ENCODE peak calls at places on chromosomes 4 and X, in four cellular contexts. P is cardiac muscle cell, M is endodermal cell, T is adrenal gland. W is an unnamed sample.
A peak's percentile ranks its signal among the peaks of the same experiment; 100 is the strongest.

GRCh38 chrX:22121161-22121560 is 89.0 kb downstream of the PHEX start:
- DNase-seq in P (no peak), M (no peak), T (no peak), W (no peak)

GRCh38 chrX:118523920-118524319 is 28.3 kb downstream of the DOCK11 start:
- DNase-seq in P (no peak), M (no peak), T (no peak), W (no peak)

GRCh38 chrX:105515561-105515960 is 295.1 kb upstream of the TEX13A start:
- DNase-seq in P (no peak), M (no peak), T (no peak), W (no peak)

GRCh38 chrX:102720237-102721168 is at the start of gene GPRASP3:
- DNase-seq in P (peak; percentile 65), M (peak; percentile 50), T (peak; percentile 69), W (peak; percentile 75)

GRCh38 chrX:94576367-94577004 is 902.5 kb downstream of the FAM133A start:
- DNase-seq in P (no peak), M (no peak), T (no peak), W (no peak)

GRCh38 chr4:122539861-122540465 is 80.9 kb downstream of the IL21 start:
- DNase-seq in P (no peak), M (no peak), T (no peak), W (no peak)

GRCh38 chr4:24519649-24520048 is 64.7 kb downstream of the DHX15 start:
- DNase-seq in P (peak; percentile 55), M (peak; percentile 35), T (peak; percentile 65), W (no peak)

GRCh38 chr4:151184523-151185458 is 85.4 kb downstream of the RPS3A start:
- DNase-seq in P (peak; percentile 80), M (no peak), T (no peak), W (no peak)

GRCh38 chrX:77977518-77977917 is 8.1 kb upstream of the PGAM4 start:
- DNase-seq in P (no peak), M (no peak), T (no peak), W (no peak)

GRCh38 chr4:7939377-7940108 is at the start of gene AFAP1:
- DNase-seq in P (peak; percentile 94), M (peak; percentile 96), T (peak; percentile 74), W (peak; percentile 75)

GRCh38 chr4:106763044-106763443 is 273.1 kb downstream of the DKK2 start:
- DNase-seq in P (no peak), M (peak; percentile 46), T (no peak), W (no peak)

GRCh38 chr4:168218663-168219062 is 99.9 kb downstream of the DDX60 start:
- DNase-seq in P (peak; percentile 59), M (no peak), T (no peak), W (no peak)

GRCh38 chr4:3799496-3799895 is 33.3 kb downstream of the ADRA2C start:
- DNase-seq in P (no peak), M (no peak), T (no peak), W (no peak)

GRCh38 chr4:134665429-134665828 is 463.8 kb upstream of the PABPC4L start:
- DNase-seq in P (no peak), M (no peak), T (no peak), W (no peak)

GRCh38 chrX:100931925-100932285 is 3.2 kb upstream of the XKRX start:
- DNase-seq in P (no peak), M (no peak), T (no peak), W (no peak)

GRCh38 chr4:152564336-152564735 is 28.4 kb upstream of the FBXW7 start:
- DNase-seq in P (no peak), M (no peak), T (no peak), W (no peak)

GRCh38 chrX:71953946-71954345 is 43.3 kb downstream of the NHSL2 start:
- DNase-seq in P (no peak), M (no peak), T (no peak), W (no peak)

GRCh38 chr4:110854021-110854678 is 231.3 kb upstream of the PITX2 start:
- DNase-seq in P (peak; percentile 84), M (no peak), T (no peak), W (peak; percentile 44)

GRCh38 chrX:7746861-7747260 is 96.1 kb upstream of the VCX start:
- DNase-seq in P (no peak), M (no peak), T (peak; percentile 15), W (no peak)

GRCh38 chr4:27318740-27319139 is 458.1 kb downstream of the STIM2 start:
- DNase-seq in P (peak; percentile 3), M (peak; percentile 92), T (no peak), W (no peak)

GRCh38 chr4:119729815-119730643 is 101.4 kb upstream of the PDE5A start:
- DNase-seq in P (peak; percentile 73), M (no peak), T (peak; percentile 66), W (no peak)

GRCh38 chr4:139188648-139189416 is 11.8 kb upstream of the ELF2 start:
- DNase-seq in P (peak; percentile 34), M (peak; percentile 56), T (no peak), W (no peak)

GRCh38 chrX:31333181-31333831 is 261.5 kb upstream of the FTHL17 start:
- DNase-seq in P (peak; percentile 79), M (no peak), T (no peak), W (no peak)

GRCh38 chrX:37509349-37509748 is 62.1 kb upstream of the LANCL3 start:
- DNase-seq in P (peak; percentile 7), M (peak; percentile 51), T (no peak), W (no peak)
- TF ChIP-seq CTCF in P (peak; percentile 36), M (peak; percentile 69), T (peak; percentile 45), W (no peak)

GRCh38 chr4:89001647-89002518 is 55.1 kb downstream of the FAM13A start:
- DNase-seq in P (no peak), M (no peak), T (no peak), W (no peak)
- H3K27ac ChIP-seq in P (no peak overlapping the region), M (no peak overlapping the region), T (no peak overlapping the region), W (no peak overlapping the region)

GRCh38 chrX:1323315-1323714 is 13.3 kb upstream of the IL3RA start:
- DNase-seq in P (no peak), M (peak; percentile 94), T (peak; percentile 60), W (no peak)
- TF ChIP-seq CTCF in P (no peak), M (peak; percentile 79), T (peak; percentile 30), W (no peak)

GRCh38 chr4:43987331-43987944 is 461.2 kb downstream of the KCTD8 start:
- DNase-seq in P (no peak), M (no peak), T (no peak), W (no peak)

GRCh38 chr4:43990968-43991367 is 457.6 kb downstream of the KCTD8 start:
- DNase-seq in P (no peak), M (no peak), T (no peak), W (no peak)

DNA sequence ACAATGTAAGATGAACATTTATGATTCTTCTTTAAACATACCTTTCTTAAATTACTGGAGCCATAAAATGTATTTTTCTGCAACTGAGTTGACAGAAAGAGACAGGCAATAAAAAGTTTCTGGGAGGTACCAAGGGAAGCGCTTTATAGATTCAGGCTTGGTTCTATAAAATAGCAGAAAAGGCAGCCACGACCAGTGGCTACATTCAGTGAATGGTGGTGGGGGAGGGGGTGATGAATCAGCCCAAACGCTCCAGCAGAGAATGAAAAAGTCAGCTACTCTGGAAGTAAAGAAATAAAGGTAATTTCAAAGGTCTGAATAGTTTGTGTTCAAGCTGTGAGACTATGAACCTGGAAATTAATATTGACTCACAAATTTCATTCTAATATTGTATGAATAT is 456.1 kb downstream of the KCTD8 start:
- DNase-seq in P (no peak), M (no peak), T (no peak), W (no peak)
- H3K27ac ChIP-seq in P (no peak overlapping the region), M (no peak overlapping the region), T (no peak overlapping the region), W (no peak overlapping the region)

DNA sequence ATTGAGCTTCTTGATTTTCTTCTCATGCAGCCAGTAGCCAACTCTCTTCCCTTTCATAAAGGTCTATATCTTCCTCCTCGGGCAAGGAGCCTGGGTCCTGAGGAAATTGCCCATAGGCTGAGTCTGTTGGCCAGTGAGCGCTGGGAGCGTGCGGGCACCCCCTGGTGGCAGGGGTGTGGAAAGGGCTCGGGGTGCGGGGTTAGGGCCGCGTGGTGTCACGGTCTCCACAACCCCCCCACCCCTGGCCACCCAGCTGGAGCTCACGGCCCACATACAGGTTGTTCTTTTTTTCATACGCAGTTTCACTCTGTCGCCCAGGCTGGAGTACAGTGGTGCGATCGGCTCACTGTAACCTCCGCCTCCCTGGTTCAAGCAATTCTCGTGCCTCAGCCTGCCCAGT is 13.1 kb downstream of the RBM10 start:
- DNase-seq in P (no peak), M (peak; percentile 56), T (peak; percentile 12), W (no peak)
- TF ChIP-seq CTCF in P (no peak), M (peak; percentile 45), T (no peak), W (no peak)

GRCh38 chrX:47191331-47191730 is 2.3 kb upstream of the UBA1 start:
- DNase-seq in P (no peak), M (peak; percentile 72), T (no peak), W (no peak)
- H3K27ac ChIP-seq in P (no peak overlapping the region), M (no peak overlapping the region), T (no peak overlapping the region), W (peak overlapping the region; percentile 82)

GRCh38 chrX:136607236-136607635 is 40.7 kb upstream of the CD40LG start:
- DNase-seq in P (no peak), M (no peak), T (no peak), W (no peak)

GRCh38 chrX:136608295-136608933 is 39.5 kb upstream of the CD40LG start:
- DNase-seq in P (peak; percentile 42), M (peak; percentile 68), T (peak; percentile 29), W (peak; percentile 15)
- TF ChIP-seq CTCF in P (peak; percentile 21), M (peak; percentile 69), T (peak; percentile 39), W (peak; percentile 29)

GRCh38 chrX:97401154-97401553 is 517.4 kb downstream of the RPA4 start:
- DNase-seq in P (no peak), M (no peak), T (no peak), W (no peak)

GRCh38 chrX:97402333-97402732 is 518.6 kb downstream of the RPA4 start:
- DNase-seq in P (peak; percentile 35), M (no peak), T (no peak), W (no peak)

GRCh38 chrX:97405031-97405685 is 521.5 kb downstream of the RPA4 start:
- DNase-seq in P (peak; percentile 47), M (no peak), T (no peak), W (no peak)

GRCh38 chrX:97401586-97402101 is 517.9 kb downstream of the RPA4 start:
- DNase-seq in P (no peak), M (no peak), T (no peak), W (no peak)

DNA sequence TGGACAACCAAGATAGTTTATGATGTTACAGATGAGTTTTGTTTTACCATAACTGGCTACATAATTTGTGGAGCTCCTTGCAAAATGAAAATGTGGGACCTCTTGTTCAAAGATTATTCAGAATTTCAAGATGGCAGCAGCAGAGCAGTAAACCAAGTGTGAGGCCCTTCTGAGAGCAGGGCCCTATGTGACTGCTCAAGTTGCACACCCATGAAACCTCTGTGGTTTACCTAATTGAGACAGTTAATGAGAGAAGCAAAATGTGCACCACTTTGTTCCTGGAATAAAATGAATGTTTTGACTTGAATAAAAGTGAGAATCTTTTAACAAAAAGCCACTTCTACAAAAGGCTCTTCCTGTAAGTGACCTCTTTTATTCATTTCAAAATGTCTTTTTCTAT is 519.2 kb downstream of the RPA4 start:
- DNase-seq in P (no peak), M (no peak), T (no peak), W (no peak)
- H3K27ac ChIP-seq in P (no peak overlapping the region), M (no peak overlapping the region), T (no peak overlapping the region), W (no peak overlapping the region)

W was measured in gastrocnemius medialis.